ENCODE peak calls at places on chromosomes 12 and 14, in six cellular contexts. One of them, this sample, is unnamed.

GRCh38 chr12:106287364-106287763 is 15.2 kb upstream of the TCP11L2 start:
- DNase-seq in left colon: no peak
- DNase-seq in left ventricle myocardium superior: no peak
- DNase-seq in CD4-positive, alpha-beta T cell: no peak
- DNase-seq in PC-3: peak
- DNase-seq in NCI-H774: no peak
- DNase-seq in this sample: no peak

GRCh38 chr14:42429401-42429800 is 822.7 kb downstream of the LRFN5 start:
- DNase-seq in left colon: no peak
- DNase-seq in left ventricle myocardium superior: no peak
- DNase-seq in CD4-positive, alpha-beta T cell: no peak
- DNase-seq in PC-3: no peak
- DNase-seq in NCI-H774: no peak
- DNase-seq in this sample: no peak

GRCh38 chr12:10673660-10674384 is at the start of gene STYK1:
- DNase-seq in left colon: peak
- DNase-seq in left ventricle myocardium superior: peak
- DNase-seq in CD4-positive, alpha-beta T cell: peak
- DNase-seq in PC-3: peak
- DNase-seq in NCI-H774: peak
- DNase-seq in this sample: peak

GRCh38 chr12:62977419-62977818 is 42.5 kb upstream of the PPM1H start:
- DNase-seq in left colon: peak
- DNase-seq in left ventricle myocardium superior: no peak
- DNase-seq in CD4-positive, alpha-beta T cell: no peak
- DNase-seq in PC-3: peak
- DNase-seq in NCI-H774: no peak
- DNase-seq in this sample: no peak

GRCh38 chr12:83092101-83092500 is 405.4 kb downstream of the TMTC2 start:
- DNase-seq in left colon: no peak
- DNase-seq in left ventricle myocardium superior: no peak
- DNase-seq in CD4-positive, alpha-beta T cell: no peak
- DNase-seq in PC-3: no peak
- DNase-seq in NCI-H774: peak
- DNase-seq in this sample: no peak

GRCh38 chr14:77301103-77301502 is 19.6 kb downstream of the POMT2 start:
- DNase-seq in left colon: peak
- DNase-seq in left ventricle myocardium superior: peak
- DNase-seq in CD4-positive, alpha-beta T cell: peak
- DNase-seq in PC-3: peak
- DNase-seq in NCI-H774: no peak
- DNase-seq in this sample: peak

GRCh38 chr12:12872934-12873275 is 18.5 kb upstream of the GPRC5A start:
- DNase-seq in left colon: no peak
- DNase-seq in left ventricle myocardium superior: no peak
- DNase-seq in CD4-positive, alpha-beta T cell: no peak
- DNase-seq in PC-3: peak
- DNase-seq in NCI-H774: no peak
- DNase-seq in this sample: no peak

GRCh38 chr14:102661614-102662013 is 69.2 kb downstream of the RCOR1 start:
- DNase-seq in left colon: no peak
- DNase-seq in left ventricle myocardium superior: no peak
- DNase-seq in CD4-positive, alpha-beta T cell: no peak
- DNase-seq in PC-3: no peak
- DNase-seq in NCI-H774: no peak
- DNase-seq in this sample: no peak

GRCh38 chr14:67764496-67764895 is 51.9 kb downstream of the ZFYVE26 start:
- DNase-seq in left colon: peak
- DNase-seq in left ventricle myocardium superior: no peak
- DNase-seq in CD4-positive, alpha-beta T cell: no peak
- DNase-seq in PC-3: peak
- DNase-seq in NCI-H774: no peak
- DNase-seq in this sample: no peak